ENCODE peak calls at places on chromosome 9, in eight cellular contexts. E is kidney epithelial cell; S is adrenal gland; K is neuronal stem cell; W is esophagus squamous epithelium; N is pancreas; P is CD8-positive, alpha-beta T cell; Y is A549. A is an unnamed sample.
A peak's percentile ranks its signal among the peaks of the same experiment; 100 is the strongest.

GRCh38 chr9:124122321-124122720 is 110.8 kb downstream of the LHX2 start:
- DNase-seq in N (no peak), W (no peak), E (no peak), S (no peak), P (no peak), Y (no peak), K (no peak), A (no peak)

GRCh38 chr9:32589083-32589713 is 16.2 kb upstream of the NDUFB6 start:
- DNase-seq in W (no peak), P (no peak), K (no peak), E (peak; percentile 14), Y (peak; percentile 53), N (no peak), S (no peak), A (no peak)

GRCh38 chr9:78903581-78903980 is 606.7 kb downstream of the PSAT1 start:
- DNase-seq in E (no peak), P (no peak), S (no peak), Y (no peak), N (no peak), W (no peak), K (no peak), A (no peak)

GRCh38 chr9:12629091-12629490 is 64.1 kb upstream of the TYRP1 start:
- DNase-seq in K (no peak), N (no peak), E (no peak), Y (no peak), W (no peak), P (no peak), S (no peak), A (no peak)

GRCh38 chr9:114696814-114697544 is 15.0 kb upstream of the TEX48 start:
- DNase-seq in Y (no peak), P (peak; percentile 22), E (no peak), W (no peak), S (no peak), N (no peak), K (no peak), A (no peak)

GRCh38 chr9:94918038-94918753 is 191.7 kb downstream of the AOPEP start:
- DNase-seq in E (no peak), N (no peak), P (no peak), S (no peak), K (no peak), Y (no peak), W (no peak), A (no peak)

GRCh38 chr9:79489241-79490000 is 82.3 kb upstream of the TLE4 start:
- DNase-seq in Y (peak; percentile 12), W (no peak), N (no peak), K (no peak), S (no peak), E (peak; percentile 21), P (no peak), A (peak; percentile 38)

GRCh38 chr9:708182-708555 is 133.3 kb upstream of the DMRT1 start:
- DNase-seq in P (no peak), Y (no peak), S (no peak), K (no peak), W (no peak), N (no peak), E (no peak), A (no peak)

GRCh38 chr9:127119319-127119709 is 3.1 kb downstream of the ANGPTL2 start:
- DNase-seq in N (no peak), S (no peak), E (no peak), P (no peak), W (no peak), K (no peak), Y (no peak), A (no peak)

GRCh38 chr9:32340401-32340800 is 44.0 kb upstream of the ACO1 start:
- DNase-seq in E (no peak), P (no peak), Y (no peak), K (no peak), W (no peak), S (no peak), N (no peak), A (peak; percentile 50)

GRCh38 chr9:20085842-20086241 is 297.0 kb upstream of the SLC24A2 start:
- DNase-seq in P (no peak), K (no peak), E (no peak), Y (no peak), N (no peak), S (no peak), W (no peak), A (no peak)

GRCh38 chr9:133509179-133510083 is 15.3 kb downstream of the MYMK start:
- DNase-seq in P (peak; percentile 47), W (no peak), Y (no peak), E (no peak), N (no peak), K (no peak), S (no peak), A (peak; percentile 57)

GRCh38 chr9:131299346-131299745 is 9.8 kb downstream of the PLPP7 start:
- DNase-seq in K (no peak), E (no peak), N (no peak), P (no peak), Y (no peak), S (no peak), W (no peak), A (no peak)

GRCh38 chr9:120697448-120697847 is 16.8 kb downstream of the MEGF9 start:
- DNase-seq in S (no peak), N (no peak), E (no peak), P (no peak), W (no peak), Y (no peak), K (no peak), A (no peak)
- H3K4me3 ChIP-seq in S (no peak overlapping the region), N (no peak overlapping the region), E (no peak overlapping the region), P (no peak overlapping the region), W (no peak overlapping the region), Y (no peak overlapping the region), K (no peak overlapping the region), A (no peak overlapping the region)

GRCh38 chr9:99259231-99259918 is 37.3 kb downstream of the SEC61B start:
- DNase-seq in W (no peak), S (peak; percentile 94), P (peak; percentile 34), N (peak; percentile 86), K (no peak), E (no peak), Y (no peak), A (peak; percentile 52)
- H3K4me3 ChIP-seq in W (peak overlapping the region; percentile 40), S (peak overlapping the region; percentile 13), P (no peak overlapping the region), N (peak overlapping the region; percentile 5), K (no peak overlapping the region), E (no peak overlapping the region), Y (no peak overlapping the region), A (peak overlapping the region; percentile 50)

DNA sequence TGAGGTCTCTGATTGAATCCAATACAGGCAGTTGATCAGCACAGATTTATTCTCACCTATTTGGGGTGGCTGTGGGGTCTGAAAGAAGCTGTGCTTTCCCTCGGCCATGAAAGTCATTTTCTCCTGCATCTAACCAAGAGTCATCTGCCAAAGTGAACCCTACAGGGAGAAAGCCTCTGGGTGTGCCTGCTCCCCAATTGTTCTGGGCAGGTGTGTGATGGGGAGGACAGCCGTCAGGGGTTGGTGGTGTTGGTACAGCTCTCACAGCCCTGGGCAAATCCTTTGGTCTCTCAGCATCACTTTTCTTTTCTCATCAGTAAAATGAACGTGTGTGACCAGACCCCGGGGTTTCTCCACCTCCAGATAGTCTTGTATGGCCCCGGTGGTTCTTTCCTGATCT is 2.5 kb downstream of the PHF2 start:
- DNase-seq in E (no peak), K (no peak), Y (no peak), N (no peak), P (no peak), S (no peak), W (no peak), A (no peak)
- H3K4me3 ChIP-seq in E (no peak overlapping the region), K (no peak overlapping the region), Y (no peak overlapping the region), N (no peak overlapping the region), P (no peak overlapping the region), S (no peak overlapping the region), W (no peak overlapping the region), A (no peak overlapping the region)

DNA sequence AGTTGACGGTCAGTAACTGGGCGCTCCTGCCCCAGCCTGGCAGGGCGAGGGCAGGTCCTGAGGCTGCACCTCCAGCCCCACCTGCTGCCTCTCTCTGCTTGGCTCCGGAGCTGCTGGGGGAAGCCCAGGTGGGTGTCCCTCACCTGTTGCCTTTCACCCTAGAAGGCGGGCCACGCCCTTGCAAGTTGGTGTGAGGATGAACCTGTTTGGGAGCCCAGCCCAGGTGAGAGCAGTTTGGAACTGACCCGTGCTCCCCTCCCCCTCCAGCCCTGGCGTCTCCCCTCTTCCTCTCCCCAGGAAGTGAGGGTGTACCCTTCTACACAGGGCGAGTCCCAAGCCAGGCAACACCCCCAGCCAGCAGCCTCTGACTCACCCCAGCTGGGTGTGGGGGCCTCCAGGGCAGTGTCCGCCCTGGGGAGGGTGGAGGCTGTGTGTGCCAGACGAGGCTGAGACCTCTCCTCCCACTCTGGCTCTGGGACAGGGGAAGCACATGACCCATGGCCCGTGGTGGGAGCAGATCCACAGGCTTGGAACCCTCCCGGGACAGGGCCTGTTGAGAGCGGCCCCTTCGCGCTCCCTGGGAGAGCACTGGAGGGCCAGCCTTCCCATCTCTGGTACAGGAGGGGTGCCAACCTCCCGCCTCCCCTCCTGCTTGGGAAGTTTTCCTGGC is 10.4 kb downstream of the LRRC8A start:
- DNase-seq in N (peak; percentile 71), P (peak; percentile 57), E (no peak), K (no peak), Y (peak; percentile 55), W (peak; percentile 79), S (peak; percentile 85), A (peak; percentile 32)
- H3K4me3 ChIP-seq in N (no peak overlapping the region), P (no peak overlapping the region), E (no peak overlapping the region), K (no peak overlapping the region), Y (peak overlapping the region; percentile 21), W (peak overlapping the region; percentile 13), S (no peak overlapping the region), A (no peak overlapping the region)

GRCh38 chr9:97500765-97501176 is 695 bp upstream of the TMOD1 start:
- DNase-seq in K (no peak), W (no peak), Y (no peak), P (no peak), N (no peak), S (no peak), E (no peak), A (no peak)

GRCh38 chr9:97502222-97502983 is 937 bp downstream of the TMOD1 start:
- DNase-seq in E (no peak), Y (no peak), W (no peak), P (no peak), N (peak; percentile 63), S (peak; percentile 43), K (peak; percentile 24), A (peak; percentile 9)

GRCh38 chr9:97500263-97500662 is 1.2 kb upstream of the TMOD1 start:
- DNase-seq in E (no peak), P (no peak), N (no peak), W (no peak), Y (no peak), K (no peak), S (no peak), A (no peak)

GRCh38 chr9:97501972-97502221 is 431 bp downstream of the TMOD1 start:
- DNase-seq in E (no peak), N (no peak), Y (no peak), W (no peak), K (no peak), S (no peak), P (no peak), A (no peak)

DNA sequence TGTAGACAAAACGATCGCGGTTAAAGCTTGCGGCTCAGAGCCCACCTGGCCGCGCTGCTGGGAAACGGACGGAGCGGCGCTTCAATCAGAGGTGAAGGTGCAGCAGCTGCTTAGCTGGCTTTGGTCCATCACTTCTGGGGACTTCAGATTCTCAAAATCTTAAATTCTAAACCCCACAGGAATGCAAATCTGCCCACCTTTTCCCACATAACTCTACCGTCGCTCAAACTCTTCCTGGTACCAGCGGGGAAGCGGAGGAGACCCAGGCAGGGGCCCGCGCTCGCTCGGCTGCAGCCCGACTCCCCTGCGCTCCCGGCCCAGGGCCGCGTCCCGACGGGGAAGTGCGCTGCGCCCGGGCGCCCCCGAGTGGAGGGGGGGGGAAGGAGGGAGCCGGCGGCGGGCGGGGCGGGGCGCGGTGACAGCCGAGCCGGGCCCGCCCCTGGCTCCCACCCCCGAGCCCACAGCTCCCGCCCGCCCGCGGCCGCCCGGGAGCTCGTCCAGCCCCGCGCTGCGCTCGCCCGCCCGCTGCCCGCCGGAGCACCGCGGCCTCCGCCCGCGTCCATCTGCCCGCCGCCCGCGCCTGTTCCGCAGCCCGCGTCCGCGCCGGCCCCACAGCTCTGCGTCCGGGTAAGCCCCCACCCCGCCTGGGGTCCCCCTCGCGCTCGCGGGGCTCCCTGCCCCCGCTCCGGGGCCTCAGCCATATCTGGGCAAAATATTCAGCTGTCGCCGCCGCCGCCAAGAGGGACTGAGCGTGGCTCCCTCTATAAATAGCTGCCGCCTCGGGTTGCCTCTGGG is at the start of gene TMOD1:
- DNase-seq in K (peak; percentile 37), P (peak; percentile 26), Y (peak; percentile 83), E (no peak), S (peak; percentile 81), N (peak; percentile 94), W (no peak), A (peak; percentile 65)
- H3K4me3 ChIP-seq in K (no peak within 1 kb of the TSS), P (peak within 1 kb of the TSS; percentile 23), Y (peak within 1 kb of the TSS; percentile 85), E (peak within 1 kb of the TSS; percentile 45), S (peak within 1 kb of the TSS; percentile 77), N (peak within 1 kb of the TSS; percentile 74), W (peak within 1 kb of the TSS; percentile 67), A (peak within 1 kb of the TSS; percentile 75)